ENCODE peak calls at places on chromosomes 3 and 15, in six cellular contexts. R is PC-3, T is astrocyte, C is K562, U is SK-N-SH, Z is HCT116. V is an unnamed sample.

GRCh38 chr3:44969170-44969569 is 6.8 kb downstream of the ZDHHC3 start:
- DNase-seq in Z (no peak), T (no peak), R (no peak), U (no peak), C (peak), V (no peak)

GRCh38 chr15:66863382-66864085 is 161.5 kb downstream of the SMAD6 start:
- DNase-seq in C (no peak), U (no peak), T (no peak), R (no peak), Z (no peak), V (no peak)

GRCh38 chr3:11509175-11510000 is 134.3 kb downstream of the VGLL4 start:
- DNase-seq in U (peak), R (peak), T (peak), C (peak), Z (no peak), V (peak)

GRCh38 chr15:90451215-90451850 is 63.3 kb downstream of the IQGAP1 start:
- DNase-seq in T (peak), C (no peak), R (peak), U (no peak), Z (no peak), V (peak)

GRCh38 chr15:83378921-83379561 is 68.1 kb upstream of the SH3GL3 start:
- DNase-seq in Z (peak), T (no peak), U (no peak), R (peak), C (no peak), V (no peak)

GRCh38 chr15:98648654-98649537 is 557 bp downstream of the IGF1R start:
- DNase-seq in R (peak), T (peak), C (peak), U (peak), Z (no peak), V (peak)

GRCh38 chr3:128273116-128273840 is 120.0 kb downstream of the EEFSEC start:
- DNase-seq in R (no peak), T (no peak), U (no peak), C (no peak), Z (no peak), V (no peak)

GRCh38 chr15:55630921-55631320 is 42.8 kb upstream of the PYGO1 start:
- DNase-seq in C (no peak), Z (no peak), U (no peak), T (no peak), R (no peak), V (no peak)

GRCh38 chr15:86570738-86571137 is 491.1 kb downstream of the AGBL1 start:
- DNase-seq in R (no peak), T (no peak), U (no peak), Z (no peak), C (no peak), V (no peak)

GRCh38 chr3:100777271-100777670 is 68.0 kb downstream of the TFG start:
- DNase-seq in C (no peak), R (peak), U (no peak), T (peak), Z (no peak), V (peak)

GRCh38 chr15:66220587-66220986 is 33.0 kb downstream of the MEGF11 start:
- DNase-seq in T (no peak), R (no peak), C (no peak), Z (no peak), U (no peak), V (no peak)

GRCh38 chr3:187000711-187001151 is 70.4 kb downstream of the ST6GAL1 start:
- DNase-seq in U (no peak), R (no peak), Z (no peak), T (no peak), C (no peak), V (no peak)

GRCh38 chr15:42338500-42338899 is 20.8 kb upstream of the CAPN3 start:
- DNase-seq in Z (no peak), U (no peak), T (no peak), C (no peak), R (no peak), V (no peak)

GRCh38 chr15:76913737-76914136 is 8.6 kb upstream of the SCAPER start:
- DNase-seq in Z (no peak), R (no peak), T (no peak), U (no peak), C (no peak), V (no peak)

GRCh38 chr3:49805367-49805782 is 2.3 kb downstream of the INKA1 start:
- DNase-seq in U (peak), R (peak), Z (no peak), T (no peak), C (no peak), V (peak)

GRCh38 chr3:156404217-156404616 is 150.7 kb downstream of the SSR3 start:
- DNase-seq in U (no peak), T (no peak), Z (no peak), C (no peak), R (no peak), V (no peak)

GRCh38 chr15:68177747-68178146 is 27.4 kb downstream of the CALML4 start:
- DNase-seq in C (no peak), T (peak), Z (no peak), U (no peak), R (no peak), V (peak)

GRCh38 chr3:52120576-52121458 is 33.4 kb downstream of the POC1A start:
- DNase-seq in R (no peak), U (no peak), C (no peak), T (no peak), Z (no peak), V (no peak)

GRCh38 chr3:7015683-7016440 is 154.9 kb downstream of the GRM7 start:
- DNase-seq in C (no peak), T (peak), Z (peak), U (no peak), R (no peak), V (no peak)

GRCh38 chr3:61848885-61849284 is 287.5 kb downstream of the PTPRG start:
- DNase-seq in T (peak), R (no peak), C (no peak), U (no peak), Z (no peak), V (peak)

GRCh38 chr3:73327052-73327451 is 265.6 kb downstream of the EBLN2 start:
- DNase-seq in C (no peak), U (no peak), R (no peak), T (no peak), Z (no peak), V (no peak)

GRCh38 chr15:95872366-95872771 is 458.1 kb upstream of the NR2F2 start:
- DNase-seq in R (peak), Z (no peak), C (no peak), U (no peak), T (peak), V (peak)

GRCh38 chr3:76065975-76066374 is 280.6 kb upstream of the ZNF717 start:
- DNase-seq in T (peak), R (peak), Z (no peak), U (no peak), C (no peak), V (peak)

GRCh38 chr3:193780810-193781472 is 187.9 kb downstream of the OPA1 start:
- DNase-seq in T (peak), U (peak), R (peak), C (peak), Z (no peak), V (peak)

GRCh38 chr3:130609166-130609574 is 92.2 kb downstream of the COL6A6 start:
- DNase-seq in T (peak), R (no peak), Z (no peak), U (no peak), C (no peak), V (no peak)

GRCh38 chr15:45521596-45522167 is 873 bp downstream of the SLC30A4 start:
- DNase-seq in C (no peak), Z (no peak), R (no peak), U (no peak), T (peak), V (peak)

GRCh38 chr3:78976200-78976599 is 791.6 kb downstream of the ROBO1 start:
- DNase-seq in U (no peak), Z (no peak), C (no peak), T (no peak), R (no peak), V (no peak)

GRCh38 chr3:30664449-30664848 is 58.0 kb downstream of the TGFBR2 start:
- DNase-seq in T (no peak), Z (no peak), U (no peak), C (no peak), R (no peak), V (no peak)

GRCh38 chr3:122938756-122939425 is 88.7 kb downstream of the SEMA5B start:
- DNase-seq in Z (no peak), T (no peak), R (no peak), C (peak), U (no peak), V (no peak)

GRCh38 chr3:13419356-13420050 is 619 bp downstream of the NUP210 start:
- DNase-seq in R (peak), T (no peak), U (peak), C (peak), Z (no peak), V (no peak)
- H3K9ac ChIP-seq in R (peak), T (no peak), U (no peak), C (peak), Z (peak), V (no peak)

DNA sequence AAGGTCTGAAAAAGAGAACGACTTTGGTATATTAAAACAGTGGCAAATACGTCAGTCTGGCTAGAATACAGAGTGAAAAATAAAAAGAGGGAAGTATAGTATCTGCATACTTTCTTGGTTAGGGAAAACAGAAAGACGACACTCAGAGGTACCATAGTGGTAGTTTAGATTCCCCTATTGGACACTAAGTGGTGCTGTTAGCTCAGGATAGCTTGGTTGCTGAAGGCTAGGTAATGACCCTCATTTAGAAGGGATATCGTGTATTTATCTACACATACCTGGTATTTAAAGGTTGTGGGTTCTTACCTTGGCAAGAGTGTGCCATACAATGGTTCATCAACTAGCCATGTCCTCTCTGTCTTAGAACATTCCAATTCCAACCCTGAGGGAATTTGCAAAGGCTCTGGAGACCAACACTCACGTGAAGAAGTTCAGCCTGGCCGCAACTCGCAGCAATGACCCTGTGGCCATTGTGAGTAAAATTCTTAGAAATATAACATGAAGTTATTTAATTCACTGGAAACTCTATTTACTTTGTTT is 31.0 kb downstream of the TMOD2 start:
- DNase-seq in Z (peak), T (no peak), C (peak), U (peak), R (peak), V (peak)
- TF ChIP-seq CTCF in Z (peak), T (peak), C (peak), U (peak), R (peak), V (peak)

GRCh38 chr15:37882640-37883039 is 51.8 kb upstream of the TMCO5A start:
- DNase-seq in Z (no peak), U (no peak), C (no peak), R (no peak), T (no peak), V (no peak)
- H3K9ac ChIP-seq in Z (no peak), U (no peak), C (no peak), R (no peak), T (no peak), V (no peak)

DNA sequence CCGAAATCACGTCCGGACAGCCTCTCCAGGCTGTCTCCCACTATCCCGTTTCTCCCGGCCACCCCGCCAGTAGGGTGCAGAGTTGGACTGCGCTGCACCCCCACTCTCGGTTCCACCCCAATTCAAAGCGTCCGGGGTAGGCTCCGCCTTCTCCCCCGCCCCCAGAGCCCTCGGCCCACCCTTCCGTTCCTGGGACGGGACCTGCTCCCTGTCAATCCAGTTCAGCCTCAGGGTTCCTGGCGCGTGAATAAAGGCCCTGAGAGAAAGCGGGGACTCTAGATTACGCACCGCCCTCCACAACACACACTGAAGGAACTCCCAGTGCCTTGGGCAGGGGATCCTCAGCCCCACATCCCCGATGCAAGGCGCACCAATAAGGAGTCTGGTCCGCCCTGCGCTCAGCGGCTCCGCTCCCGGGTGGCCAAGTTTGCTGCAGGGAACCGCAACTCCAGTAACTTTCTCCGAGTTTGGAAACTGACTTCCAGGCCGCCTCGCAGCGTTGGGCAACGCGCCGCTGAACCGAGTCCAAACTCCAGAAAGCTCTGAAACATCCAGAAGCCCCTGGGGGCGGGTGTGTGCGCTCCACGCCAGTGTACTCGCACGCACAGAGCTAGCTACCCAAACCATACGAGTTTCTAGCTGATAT is 1.9 kb downstream of the ADAMTS9 start:
- DNase-seq in U (peak), R (no peak), Z (peak), T (peak), C (peak), V (peak)
- TF ChIP-seq CTCF in U (peak), R (no peak), Z (peak), T (no peak), C (peak), V (peak)

GRCh38 chr3:165778456-165778855 is 58.8 kb downstream of the BCHE start:
- DNase-seq in U (no peak), Z (no peak), R (no peak), T (no peak), C (no peak), V (no peak)

GRCh38 chr3:165770781-165771180 is 66.4 kb downstream of the BCHE start:
- DNase-seq in T (peak), C (no peak), Z (no peak), U (no peak), R (no peak), V (peak)

GRCh38 chr3:165778891-165779290 is 58.3 kb downstream of the BCHE start:
- DNase-seq in U (no peak), Z (no peak), C (no peak), R (no peak), T (no peak), V (no peak)

GRCh38 chr3:165775824-165776223 is 61.4 kb downstream of the BCHE start:
- DNase-seq in C (no peak), Z (no peak), R (no peak), T (no peak), U (no peak), V (no peak)
- H3K9ac ChIP-seq in C (no peak), Z (no peak), R (no peak), T (no peak), U (no peak), V (no peak)

DNA sequence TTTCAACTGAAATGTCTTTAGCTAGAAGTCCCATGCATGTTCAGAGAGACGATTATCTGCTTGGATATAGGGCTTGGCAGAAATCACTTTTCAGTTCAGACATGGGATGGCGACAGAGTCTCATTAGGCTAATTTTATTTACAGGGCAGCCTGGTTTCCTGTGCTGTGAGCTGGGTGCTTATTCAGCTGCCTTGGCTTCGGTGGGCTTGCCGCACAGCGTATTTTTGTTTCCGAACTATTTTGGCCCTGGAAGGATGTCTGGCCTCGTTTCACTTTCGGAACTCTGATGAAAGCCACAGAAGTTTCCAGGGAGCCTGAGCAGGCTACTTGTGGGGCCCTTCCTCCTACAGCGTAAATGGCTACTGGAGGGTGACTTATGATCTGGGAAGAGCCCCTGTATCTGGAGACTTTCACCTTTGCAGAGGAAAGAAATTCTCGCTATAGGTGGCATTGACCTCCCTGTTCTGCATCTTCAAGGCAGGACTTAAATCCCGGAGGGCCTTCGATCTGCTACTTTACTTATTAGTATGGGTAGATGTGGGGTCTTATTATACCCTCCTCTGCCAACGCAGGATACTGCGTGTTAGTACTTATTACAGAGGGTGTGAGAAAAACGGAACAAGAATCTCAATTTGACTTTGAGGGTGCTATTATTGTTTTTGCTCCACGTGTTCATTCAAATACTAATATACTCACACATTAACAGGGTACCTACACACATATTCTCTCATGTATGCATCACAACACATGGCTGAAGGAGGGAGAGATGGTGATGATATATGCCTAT is 364.0 kb upstream of the RBMS3 start:
- DNase-seq in R (peak), T (peak), U (peak), C (no peak), Z (no peak), V (peak)
- TF ChIP-seq CTCF in R (peak), T (peak), U (peak), C (no peak), Z (peak), V (peak)

GRCh38 chr15:79977431-79977940 is 6.5 kb upstream of the BCL2A1 start:
- DNase-seq in R (no peak), Z (no peak), U (no peak), T (no peak), C (peak), V (no peak)
- H3K9ac ChIP-seq in R (no peak), Z (no peak), U (no peak), T (no peak), C (peak), V (no peak)

GRCh38 chr15:70754862-70755261 is 8.5 kb downstream of the UACA start:
- DNase-seq in R (no peak), C (no peak), Z (no peak), U (no peak), T (no peak), V (no peak)
- TF ChIP-seq CTCF in R (peak), C (no peak), Z (no peak), U (peak), T (no peak), V (no peak)

GRCh38 chr3:13790376-13791219 is 89.3 kb downstream of the WNT7A start:
- DNase-seq in R (no peak), T (no peak), C (no peak), U (no peak), Z (no peak), V (no peak)

GRCh38 chr3:13792512-13793347 is 87.1 kb downstream of the WNT7A start:
- DNase-seq in C (no peak), R (no peak), T (no peak), Z (no peak), U (peak), V (no peak)

GRCh38 chr3:13793451-13793850 is 86.4 kb downstream of the WNT7A start:
- DNase-seq in U (no peak), Z (no peak), T (no peak), C (no peak), R (no peak), V (no peak)

GRCh38 chr3:13788522-13789424 is 91.1 kb downstream of the WNT7A start:
- DNase-seq in Z (no peak), T (no peak), R (no peak), C (no peak), U (no peak), V (no peak)

DNA sequence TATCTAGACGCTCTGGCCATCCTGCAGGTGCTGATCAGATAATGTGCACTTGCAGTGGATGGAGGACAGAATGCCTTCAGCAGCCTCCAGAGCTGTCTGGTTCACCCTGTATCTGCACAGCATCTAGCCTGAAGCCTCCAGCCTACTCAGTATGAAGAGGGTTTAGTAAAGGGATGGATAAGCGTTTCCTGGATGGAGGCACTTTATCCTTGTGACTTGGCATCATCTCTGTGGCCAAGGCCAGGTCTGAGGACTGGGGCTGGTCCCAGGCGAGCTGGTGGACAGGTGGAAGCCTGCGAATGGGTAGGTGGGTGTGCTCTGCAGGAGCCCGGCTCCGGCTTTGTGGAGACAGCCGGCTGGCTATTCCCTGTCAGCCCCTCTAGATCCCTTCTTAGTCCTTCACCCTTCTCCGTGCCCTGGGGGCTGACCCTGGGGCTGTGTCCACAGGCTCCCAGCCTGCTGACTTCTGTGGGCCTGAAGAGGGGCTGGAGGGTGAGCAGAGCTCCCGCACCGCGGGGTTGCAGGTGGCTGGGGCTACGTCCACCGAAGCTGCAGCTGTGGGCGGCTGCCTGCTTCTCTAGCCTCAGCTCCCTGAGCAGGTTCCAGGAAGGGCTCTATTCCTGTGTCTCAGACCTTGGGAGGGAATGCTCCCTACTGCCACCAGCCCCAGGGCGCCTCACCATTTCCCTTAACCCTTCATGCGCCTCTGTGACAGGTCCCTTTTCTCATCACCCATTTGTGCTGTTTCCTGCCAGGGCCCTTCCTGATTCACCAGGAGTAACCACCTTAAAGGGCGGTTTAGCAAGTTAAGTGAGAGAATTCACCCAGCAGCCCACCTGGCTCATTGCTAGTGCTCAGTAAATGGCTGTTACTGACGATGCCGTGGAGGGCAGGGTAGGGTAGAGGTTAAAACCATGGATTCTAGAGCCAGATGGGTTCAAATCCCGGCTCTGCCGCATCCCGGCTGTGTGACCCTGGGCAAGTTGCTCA is 88.1 kb downstream of the WNT7A start:
- DNase-seq in Z (no peak), U (peak), T (no peak), C (no peak), R (no peak), V (no peak)
- H3K9ac ChIP-seq in Z (no peak), U (no peak), T (no peak), C (no peak), R (no peak), V (no peak)

V was measured in fibroblast of lung.